ENCODE peak calls at places on chromosome 12, in nine cellular contexts. A is GM04504; Y is WERI-Rb-1; Z is stimulated activated CD4-positive, alpha-beta T cell treated with anti-CD3 and anti-CD28 coated beads, Interleukin-1b, Interleukin-23, amount 100 ng/mL, for 1 hour; S is COLO829; P is spleen; U is activated CD4-positive, alpha-beta T cell treated with anti-CD3 and anti-CD28 coated beads for 4 hours; X is cardiac fibroblast; O is kidney tubule cell. K is an unnamed sample.

GRCh38 chr12:2009623-2010022 is 5.4 kb upstream of the DCP1B start:
- DNase-seq in Y (no peak), A (no peak), P (no peak), U (no peak), S (no peak), Z (no peak), X (no peak), O (no peak), K (no peak)

GRCh38 chr12:58233886-58234285 is 292.5 kb downstream of the ATP23 start:
- DNase-seq in U (no peak), O (no peak), A (no peak), P (no peak), X (no peak), Z (no peak), S (no peak), Y (no peak), K (no peak)

GRCh38 chr12:52530366-52530765 is 10.2 kb upstream of the KRT5 start:
- DNase-seq in Z (no peak), P (no peak), A (no peak), Y (no peak), U (no peak), S (no peak), O (no peak), X (no peak), K (no peak)

GRCh38 chr12:124747426-124748161 is 116.1 kb downstream of the SCARB1 start:
- DNase-seq in S (no peak), P (no peak), Y (peak; percentile 24), U (no peak), X (peak; percentile 67), Z (no peak), O (peak; percentile 99), A (peak; percentile 90), K (no peak)

GRCh38 chr12:88578821-88579518 is 1.3 kb downstream of the KITLG start:
- DNase-seq in P (no peak), Y (no peak), S (peak; percentile 49), X (no peak), O (peak; percentile 64), Z (no peak), A (no peak), U (no peak), K (no peak)

GRCh38 chr12:4817813-4818212 is 91.9 kb upstream of the KCNA1 start:
- DNase-seq in X (no peak), P (no peak), A (no peak), U (no peak), S (no peak), Y (no peak), O (no peak), Z (no peak), K (no peak)

GRCh38 chr12:31005944-31006361 is 67.7 kb upstream of the DDX11 start:
- DNase-seq in S (no peak), O (peak; percentile 97), Z (no peak), A (no peak), Y (no peak), X (peak; percentile 65), P (peak; percentile 79), U (no peak), K (no peak)

GRCh38 chr12:56461235-56462159 is 6.9 kb upstream of the SPRYD4 start:
- DNase-seq in Y (no peak), S (no peak), O (peak; percentile 90), Z (no peak), U (no peak), A (no peak), P (no peak), X (no peak), K (no peak)

GRCh38 chr12:119139448-119139847 is 39.3 kb upstream of the HSPB8 start:
- DNase-seq in O (no peak), X (no peak), U (no peak), Y (peak; percentile 35), A (no peak), P (no peak), S (no peak), Z (no peak), K (no peak)

GRCh38 chr12:131067993-131068942 is 114.6 kb downstream of the ADGRD1 start:
- DNase-seq in Z (no peak), P (no peak), Y (no peak), X (no peak), U (no peak), S (no peak), A (no peak), O (no peak), K (no peak)

GRCh38 chr12:14260011-14260993 is 105.2 kb upstream of the ATF7IP start:
- DNase-seq in O (peak; percentile 97), S (peak; percentile 67), U (no peak), X (peak; percentile 97), Y (no peak), P (peak; percentile 90), A (peak; percentile 78), Z (no peak), K (no peak)

GRCh38 chr12:91380651-91381050 is 198.0 kb upstream of the DCN start:
- DNase-seq in P (no peak), S (no peak), Z (no peak), X (no peak), A (no peak), U (no peak), O (no peak), Y (no peak), K (no peak)

GRCh38 chr12:25829192-25829591 is 129.3 kb upstream of the RASSF8 start:
- DNase-seq in S (peak; percentile 31), A (peak; percentile 91), O (peak; percentile 19), Y (no peak), X (peak; percentile 99), U (no peak), Z (no peak), P (no peak), K (no peak)

GRCh38 chr12:109763201-109763841 is 49.7 kb downstream of the FAM222A start:
- DNase-seq in X (peak; percentile 23), S (no peak), P (no peak), U (no peak), Y (peak; percentile 4), O (peak; percentile 90), Z (no peak), A (peak; percentile 21), K (no peak)

GRCh38 chr12:116123511-116124258 is 153.8 kb downstream of the MED13L start:
- DNase-seq in U (peak; percentile 31), X (peak; percentile 50), Y (peak; percentile 56), Z (no peak), A (no peak), O (peak; percentile 60), P (no peak), S (peak; percentile 63), K (peak; percentile 29)

GRCh38 chr12:1573960-1574862 is 20.2 kb downstream of the FBXL14 start:
- DNase-seq in U (no peak), A (no peak), P (no peak), Z (no peak), Y (no peak), O (no peak), X (no peak), S (no peak), K (no peak)

GRCh38 chr12:29754235-29755189 is 29.2 kb downstream of the TMTC1 start:
- DNase-seq in Z (no peak), P (no peak), U (no peak), Y (no peak), A (no peak), S (no peak), O (no peak), X (peak; percentile 58), K (no peak)

GRCh38 chr12:48999371-49000131 is at the start of gene DDN:
- DNase-seq in U (peak; percentile 34), P (peak; percentile 86), S (no peak), O (no peak), X (peak; percentile 29), Z (no peak), Y (peak; percentile 49), A (no peak), K (no peak)

GRCh38 chr12:91630906-91631305 is 448.3 kb upstream of the DCN start:
- DNase-seq in A (no peak), Z (no peak), Y (no peak), P (no peak), X (no peak), U (no peak), O (no peak), S (no peak), K (no peak)

GRCh38 chr12:1808798-1809480 is 11.4 kb upstream of the LRTM2 start:
- DNase-seq in S (no peak), U (no peak), Y (no peak), A (no peak), P (peak; percentile 69), X (no peak), O (no peak), Z (no peak), K (no peak)